ENCODE peak calls at places on chromosomes 13 and 19, in six cellular contexts. A, Q, G, M, W and L are unnamed samples.

GRCh38 chr13:114096031-114096485 is 36.4 kb downstream of the RASA3 start:
- DNase-seq in Q (no peak), A (no peak), M (no peak), G (no peak), W (no peak), L (no peak)

GRCh38 chr19:13962738-13963602 is 10.7 kb downstream of the DCAF15 start:
- DNase-seq in A (no peak), Q (no peak), G (no peak), W (peak; percentile 74), M (no peak), L (peak; percentile 48)

GRCh38 chr13:89163081-89163480 is 1491.9 kb downstream of the SLITRK5 start:
- DNase-seq in M (no peak), W (no peak), G (no peak), Q (no peak), A (no peak), L (no peak)

GRCh38 chr13:22801402-22802003 is 379.3 kb upstream of the SGCG start:
- DNase-seq in Q (no peak), G (no peak), M (no peak), A (no peak), W (no peak), L (no peak)

GRCh38 chr19:10513223-10513622 is 4.0 kb downstream of the S1PR5 start:
- DNase-seq in Q (no peak), G (no peak), A (no peak), W (no peak), M (no peak), L (no peak)

GRCh38 chr19:3825286-3825956 is 39.2 kb upstream of the MATK start:
- DNase-seq in G (no peak), A (no peak), M (no peak), W (no peak), Q (no peak), L (no peak)

GRCh38 chr19:51676566-51677083 is 16.5 kb upstream of the SPACA6 start:
- DNase-seq in M (no peak), G (no peak), Q (no peak), A (no peak), W (no peak), L (no peak)

GRCh38 chr19:44891016-44891882 is at the start of gene TOMM40:
- DNase-seq in W (peak; percentile 98), Q (no peak), G (peak; percentile 100), M (peak; percentile 100), A (peak; percentile 98), L (no peak)

GRCh38 chr13:97743946-97744345 is 209.5 kb upstream of the IPO5 start:
- DNase-seq in G (no peak), Q (no peak), W (no peak), M (no peak), A (no peak), L (no peak)

GRCh38 chr13:100825551-100825950 is 151.0 kb upstream of the TMTC4 start:
- DNase-seq in M (no peak), A (no peak), G (no peak), Q (no peak), W (no peak), L (peak; percentile 53)

GRCh38 chr19:46573679-46574522 is 27.2 kb upstream of the CALM3 start:
- DNase-seq in M (no peak), Q (no peak), W (no peak), A (no peak), G (no peak), L (no peak)

GRCh38 chr19:4361152-4362037 is 18.0 kb downstream of the MPND start:
- DNase-seq in A (no peak), Q (no peak), M (no peak), W (no peak), G (peak; percentile 34), L (no peak)

GRCh38 chr13:41533266-41533665 is 75.9 kb downstream of the RGCC start:
- DNase-seq in Q (no peak), A (no peak), G (no peak), M (no peak), W (no peak), L (no peak)

GRCh38 chr19:13987101-13987890 is 18.8 kb downstream of the RFX1 start:
- DNase-seq in G (no peak), Q (no peak), W (no peak), M (peak; percentile 36), A (no peak), L (no peak)

GRCh38 chr19:12953456-12954149 is 3.4 kb downstream of the GADD45GIP1 start:
- DNase-seq in G (no peak), M (no peak), A (no peak), W (no peak), Q (no peak), L (no peak)

GRCh38 chr19:29520390-29520789 is 5.4 kb upstream of the VSTM2B start:
- DNase-seq in M (no peak), A (no peak), W (no peak), G (no peak), Q (no peak), L (no peak)

GRCh38 chr13:45545686-45546409 is 69.7 kb downstream of the ERICH6B start:
- DNase-seq in A (no peak), Q (no peak), M (no peak), W (no peak), G (no peak), L (no peak)

GRCh38 chr13:37009692-37010091 is 9.1 kb downstream of the EXOSC8 start:
- DNase-seq in A (no peak), M (no peak), Q (no peak), W (no peak), G (no peak), L (no peak)

GRCh38 chr13:107832521-107833095 is 382.7 kb downstream of the LIG4 start:
- DNase-seq in A (no peak), M (no peak), Q (no peak), W (no peak), G (no peak), L (no peak)

GRCh38 chr13:32824671-32825070 is 191.6 kb upstream of the KL start:
- DNase-seq in M (no peak), W (no peak), Q (peak; percentile 67), A (peak; percentile 78), G (no peak), L (peak; percentile 62)

GRCh38 chr13:94726425-94726824 is 14.1 kb upstream of the SOX21 start:
- DNase-seq in W (no peak), G (no peak), Q (no peak), M (no peak), A (no peak), L (no peak)

GRCh38 chr19:1512671-1513491 is at the start of gene ADAMTSL5:
- DNase-seq in A (no peak), Q (no peak), G (peak; percentile 86), W (no peak), M (no peak), L (no peak)
- TF ChIP-seq CTCF in A (no peak), Q (no peak), G (peak; percentile 18), W (peak; percentile 32), M (no peak), L (no peak)

DNA sequence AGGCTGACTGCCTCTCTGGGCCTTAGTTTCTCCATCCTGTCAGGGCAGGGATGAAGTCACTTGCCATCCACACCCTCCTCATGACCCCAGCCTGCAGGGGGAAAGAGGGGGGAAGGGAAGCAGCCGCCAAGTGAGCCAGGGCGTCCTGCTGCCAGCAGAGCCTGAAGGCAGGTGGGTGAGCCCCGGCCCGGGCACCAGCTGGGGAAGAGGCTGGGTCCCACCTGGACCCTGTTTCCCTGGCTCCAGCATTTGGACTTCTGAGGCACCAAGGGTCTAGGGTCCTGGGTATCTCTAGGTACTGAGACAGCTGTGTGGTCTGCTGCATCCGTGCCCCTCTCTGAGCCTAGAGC is 855 bp downstream of the ADAMTSL5 start:
- DNase-seq in G (no peak), A (no peak), M (no peak), Q (no peak), W (no peak), L (no peak)
- H3K4me3 ChIP-seq in G (no peak overlapping the region), A (no peak overlapping the region), M (no peak overlapping the region), Q (no peak overlapping the region), W (no peak overlapping the region), L (no peak overlapping the region)

GRCh38 chr13:91372813-91373420 is 25.4 kb downstream of the MIR17HG start:
- DNase-seq in Q (no peak), A (no peak), G (no peak), W (no peak), M (no peak), L (no peak)

GRCh38 chr13:91369432-91369831 is 21.9 kb downstream of the MIR17HG start:
- DNase-seq in M (no peak), Q (no peak), W (no peak), A (no peak), G (no peak), L (peak; percentile 53)

DNA sequence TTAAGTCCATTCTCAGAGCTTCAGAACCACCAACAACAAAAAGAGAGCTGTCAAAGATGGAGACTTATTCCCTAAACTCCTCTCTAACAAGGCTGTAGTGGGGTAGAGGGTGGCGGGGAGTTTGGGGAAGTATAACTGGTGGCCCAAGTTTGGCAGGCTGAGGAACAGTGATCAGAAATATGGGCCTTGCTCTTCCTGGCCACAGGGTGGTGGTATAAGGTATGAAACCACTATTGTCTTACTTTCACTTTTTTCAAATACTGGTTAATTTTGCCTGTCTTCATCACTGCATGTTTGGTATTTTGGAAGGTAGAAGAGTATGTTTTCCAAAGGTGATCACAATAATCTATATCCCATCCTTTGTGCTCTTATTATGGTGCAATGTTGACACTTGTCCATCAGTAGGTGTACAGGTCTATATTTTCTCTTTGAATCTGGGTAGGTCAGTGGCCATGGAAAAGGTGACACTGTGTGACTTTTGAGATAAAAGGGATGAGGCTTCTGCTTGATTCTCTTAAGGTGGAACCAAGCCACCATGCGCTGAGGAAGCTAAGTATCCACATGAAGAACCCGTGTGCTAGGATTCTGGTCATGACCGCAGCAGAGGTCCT is 23.2 kb upstream of the GPC5 start:
- DNase-seq in Q (no peak), A (no peak), W (no peak), G (no peak), M (no peak), L (no peak)
- TF ChIP-seq CTCF in Q (peak; percentile 69), A (peak; percentile 62), W (peak; percentile 40), G (no peak), M (peak; percentile 30), L (peak; percentile 73)

DNA sequence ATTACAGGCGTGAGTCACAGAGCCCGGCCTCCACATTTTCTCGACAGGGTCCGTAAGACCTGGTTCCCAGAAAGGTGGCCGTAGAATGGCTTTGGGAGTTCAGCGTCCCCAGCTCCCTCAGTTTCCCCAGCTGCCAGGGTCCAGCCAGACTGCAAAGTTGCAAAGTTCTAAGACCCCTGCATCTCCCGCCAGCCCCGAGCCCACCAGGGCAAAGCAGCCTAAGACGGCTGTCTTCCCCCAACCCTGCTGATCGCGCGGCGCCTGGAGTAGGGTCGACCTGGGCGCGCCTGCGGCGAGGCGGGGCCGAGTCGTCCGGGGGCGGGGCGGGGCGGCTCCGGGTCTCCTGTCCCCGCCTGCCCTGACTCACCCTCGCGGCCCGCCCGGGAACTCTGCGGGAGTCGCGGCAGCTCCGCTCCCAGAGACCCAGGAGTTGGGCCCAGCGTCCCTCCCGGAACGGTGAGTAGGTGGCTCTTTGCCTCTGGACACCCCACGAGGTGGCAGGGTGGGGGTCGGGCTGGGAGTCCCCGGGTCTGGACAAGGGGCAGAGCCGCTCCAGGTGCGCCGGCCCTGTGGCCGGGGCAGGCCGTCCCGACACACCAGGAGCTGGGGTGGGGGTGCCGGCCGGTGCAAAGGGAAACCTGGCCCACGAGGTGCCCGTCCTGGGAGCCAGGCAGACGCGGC is at the start of gene LRRC8E:
- DNase-seq in W (peak; percentile 92), Q (no peak), A (no peak), M (peak; percentile 88), G (peak; percentile 82), L (peak; percentile 27)
- H3K4me3 ChIP-seq in W (peak within 1 kb of the TSS; percentile 51), Q (peak within 1 kb of the TSS; percentile 71), A (peak within 1 kb of the TSS; percentile 53), M (peak within 1 kb of the TSS; percentile 43), G (no peak within 1 kb of the TSS), L (peak within 1 kb of the TSS; percentile 54)